ENCODE peak calls at places on chromosomes 11 and 22, in nine cellular contexts. S is cardiac muscle cell, F is dorsolateral prefrontal cortex, X is AG09309, O is prostate gland, Y is right lobe of liver, H is GM23338, Q is IMR-90, V is HCT116. J is an unnamed sample.

GRCh38 chr11:106306942-106307341 is 229.5 kb downstream of the AASDHPPT start:
- DNase-seq in H (no peak), O (no peak), S (no peak), F (no peak), X (no peak), V (no peak), Y (no peak), Q (no peak), J (peak; percentile 22)

GRCh38 chr11:45859661-45860140 is 12.4 kb downstream of the CRY2 start:
- DNase-seq in X (peak; percentile 99), O (peak; percentile 93), V (no peak), S (peak; percentile 99), Q (peak; percentile 99), F (peak; percentile 94), Y (peak; percentile 96), H (peak; percentile 41), J (peak; percentile 99)

GRCh38 chr11:118157186-118157895 is 4.7 kb upstream of the SCN4B start:
- DNase-seq in X (no peak), Y (no peak), S (no peak), O (no peak), V (no peak), H (no peak), F (no peak), Q (no peak), J (no peak)

GRCh38 chr11:129458756-129459535 is 83.3 kb downstream of the BARX2 start:
- DNase-seq in O (peak; percentile 74), Y (no peak), F (no peak), Q (no peak), H (no peak), V (no peak), S (no peak), X (no peak), J (no peak)

GRCh38 chr11:18203723-18204122 is 31.1 kb downstream of the MRGPRX4 start:
- DNase-seq in Q (peak; percentile 14), F (no peak), H (peak; percentile 89), O (no peak), S (peak; percentile 41), V (peak; percentile 8), X (no peak), Y (no peak), J (peak; percentile 31)

GRCh38 chr11:35526370-35526792 is 965 bp upstream of the PAMR1 start:
- DNase-seq in X (no peak), Q (peak; percentile 65), O (no peak), F (no peak), S (no peak), V (peak; percentile 27), H (peak; percentile 59), Y (no peak), J (no peak)

GRCh38 chr11:5197538-5197937 is 2.9 kb downstream of the OR51V1 start:
- DNase-seq in V (no peak), F (no peak), Q (peak; percentile 75), X (no peak), Y (no peak), S (no peak), O (no peak), H (no peak), J (peak; percentile 22)

GRCh38 chr11:121143921-121144320 is 42.9 kb downstream of the TECTA start:
- DNase-seq in X (no peak), Q (no peak), S (no peak), F (no peak), O (no peak), H (no peak), V (no peak), Y (no peak), J (no peak)

GRCh38 chr11:93497575-93497974 is 45.6 kb downstream of the SMCO4 start:
- DNase-seq in Q (no peak), H (no peak), Y (no peak), O (no peak), V (no peak), X (no peak), F (no peak), S (no peak), J (no peak)

GRCh38 chr11:116312560-116313340 is 460.0 kb downstream of the BUD13 start:
- DNase-seq in S (peak; percentile 88), Y (peak; percentile 91), X (no peak), O (peak; percentile 41), H (peak; percentile 23), Q (no peak), V (no peak), F (peak; percentile 85), J (no peak)

GRCh38 chr11:102603091-102603490 is 22.0 kb downstream of the MMP20 start:
- DNase-seq in H (no peak), F (peak; percentile 65), O (peak; percentile 13), S (peak; percentile 76), Y (no peak), Q (peak; percentile 73), X (peak; percentile 8), V (peak; percentile 92), J (peak; percentile 70)

GRCh38 chr11:126585388-126586302 is 230.2 kb downstream of the ST3GAL4 start:
- DNase-seq in Q (peak; percentile 96), S (peak; percentile 96), V (no peak), O (peak; percentile 67), Y (no peak), F (peak; percentile 59), X (peak; percentile 75), H (peak; percentile 86), J (peak; percentile 96)
- H3K4me3 ChIP-seq in Q (peak overlapping the region; percentile 3), S (no peak overlapping the region), V (no peak overlapping the region), O (no peak overlapping the region), Y (no peak overlapping the region), F (no peak overlapping the region), X (peak overlapping the region; percentile 32), H (peak overlapping the region; percentile 7), J (peak overlapping the region; percentile 25)

DNA sequence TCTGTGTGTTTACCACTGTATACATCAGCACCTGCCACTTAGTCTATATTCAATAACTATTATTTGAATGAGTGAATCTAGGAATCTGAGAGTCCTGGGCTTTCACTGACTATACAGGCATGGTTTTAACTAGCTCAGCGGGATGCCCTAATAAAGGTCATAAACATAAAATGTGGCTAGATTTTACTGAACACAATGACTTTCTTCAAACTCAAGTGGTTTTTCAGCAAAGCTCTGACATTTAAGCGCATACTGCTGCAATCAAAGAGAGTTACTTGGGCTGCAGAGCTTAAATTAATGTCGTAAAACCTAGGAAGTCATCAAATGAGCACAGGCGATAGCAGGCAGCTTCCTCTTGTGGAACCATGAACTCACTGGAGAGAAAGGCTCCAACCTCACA is 6.8 kb downstream of the CSNK2A3 start:
- DNase-seq in H (no peak), S (no peak), Y (no peak), F (no peak), Q (no peak), X (no peak), V (no peak), O (no peak), J (no peak)
- TF ChIP-seq CTCF in H (no peak), S (no peak), Y (no peak), F (no peak), Q (no peak), X (no peak), V (no peak), O (no peak), J (no peak)

GRCh38 chr22:50292643-50293440 is 14.6 kb downstream of the PLXNB2 start:
- DNase-seq in H (no peak), S (no peak), X (no peak), V (no peak), Y (no peak), Q (no peak), F (no peak), O (no peak), J (no peak)
- H3K4me3 ChIP-seq in H (peak overlapping the region; percentile 48), S (no peak overlapping the region), X (peak overlapping the region; percentile 35), V (peak overlapping the region; percentile 40), Y (peak overlapping the region; percentile 39), Q (peak overlapping the region; percentile 41), F (peak overlapping the region; percentile 10), O (peak overlapping the region; percentile 3), J (peak overlapping the region; percentile 22)

GRCh38 chr22:39216143-39216490 is 28.7 kb downstream of the PDGFB start:
- DNase-seq in V (no peak), Y (no peak), X (no peak), F (no peak), O (no peak), S (no peak), H (no peak), Q (no peak), J (no peak)

GRCh38 chr22:39214383-39215069 is 30.3 kb downstream of the PDGFB start:
- DNase-seq in V (peak; percentile 73), Y (no peak), X (no peak), S (peak; percentile 12), H (peak; percentile 96), O (peak; percentile 32), F (no peak), Q (peak; percentile 36), J (peak; percentile 34)

GRCh38 chr22:39214006-39214382 is 30.8 kb downstream of the PDGFB start:
- DNase-seq in O (no peak), V (no peak), Q (no peak), H (no peak), S (no peak), Y (no peak), F (no peak), X (no peak), J (no peak)

GRCh38 chr22:39215070-39215396 is 29.7 kb downstream of the PDGFB start:
- DNase-seq in S (no peak), X (no peak), F (no peak), H (no peak), V (no peak), Q (no peak), Y (no peak), O (no peak), J (no peak)

DNA sequence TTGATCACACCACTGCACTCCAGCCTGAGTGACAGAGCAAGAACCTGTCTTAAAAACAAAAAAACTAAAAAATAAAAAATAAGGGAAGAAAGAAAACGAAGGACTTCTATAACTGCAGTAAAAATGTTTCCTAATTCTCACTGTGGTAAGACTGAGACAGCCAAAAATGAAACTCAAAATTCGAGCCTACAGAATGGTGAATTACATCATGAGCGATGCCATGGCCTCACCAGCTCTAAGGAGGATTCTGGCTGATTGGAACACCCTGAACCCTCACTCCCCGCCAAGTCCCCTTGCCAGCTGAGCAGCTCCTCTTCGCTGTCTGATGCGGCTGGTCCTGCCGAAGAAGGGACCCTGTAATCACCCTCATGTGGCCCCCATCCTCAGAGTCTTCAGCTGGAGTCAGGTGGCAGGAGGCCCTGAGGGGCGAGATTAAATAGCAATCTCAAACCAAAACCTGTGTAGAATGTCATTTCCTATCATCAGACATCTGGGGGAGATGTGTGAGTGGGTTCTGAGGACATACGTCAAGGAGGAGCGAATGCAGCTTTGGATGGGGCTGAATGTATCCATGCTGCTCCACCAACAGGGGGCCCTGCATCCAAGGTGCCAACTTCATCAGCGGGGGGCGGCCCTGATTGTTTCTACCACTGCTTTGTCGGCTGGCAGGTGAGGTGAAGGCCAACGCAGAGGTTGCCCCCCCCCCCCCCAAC is 29.2 kb downstream of the PDGFB start:
- DNase-seq in V (peak; percentile 35), H (peak; percentile 76), O (no peak), F (no peak), X (no peak), Q (no peak), Y (no peak), S (no peak), J (no peak)
- TF ChIP-seq CTCF in V (peak; percentile 86), H (peak; percentile 62), O (peak; percentile 14), F (no peak), X (peak; percentile 27), Q (peak; percentile 23), Y (peak; percentile 16), S (peak; percentile 52), J (peak; percentile 13)

DNA sequence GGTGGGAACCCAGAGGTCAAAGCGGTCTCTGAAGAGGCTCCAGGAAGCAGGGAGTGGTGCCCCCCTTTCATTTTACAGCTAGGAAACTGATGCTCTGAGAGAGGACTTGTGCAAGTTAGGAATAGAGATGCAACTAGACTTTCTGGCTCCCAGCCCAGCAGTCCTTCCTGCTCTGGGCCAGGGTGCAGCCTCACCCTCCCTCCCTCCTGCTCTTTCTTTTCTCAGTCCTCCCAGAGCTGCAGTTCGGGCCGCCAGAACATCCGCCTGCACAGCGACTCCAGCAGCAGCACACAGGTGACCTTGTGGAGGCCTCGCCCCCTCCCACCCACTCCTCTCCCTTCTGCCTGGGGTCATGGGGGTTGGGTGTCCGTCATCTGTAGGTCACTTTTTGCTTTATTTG is 51.5 kb downstream of the LHFPL7 start:
- DNase-seq in F (no peak), S (peak; percentile 92), H (peak; percentile 32), Q (no peak), V (peak; percentile 18), Y (peak; percentile 81), O (peak; percentile 84), X (no peak), J (peak; percentile 14)
- H3K4me3 ChIP-seq in F (no peak overlapping the region), S (no peak overlapping the region), H (no peak overlapping the region), Q (no peak overlapping the region), V (peak overlapping the region; percentile 8), Y (no peak overlapping the region), O (no peak overlapping the region), X (no peak overlapping the region), J (no peak overlapping the region)

J was measured in foreskin fibroblast.